ENCODE peak calls at places on chromosomes 7 and 10, in seven cellular contexts. One of them, this sample, is unnamed.

GRCh38 chr7:124765401-124766352 is at the start of gene GPR37:
- DNase-seq in neural progenitor cell: peak
- DNase-seq in activated CD8-positive, alpha-beta T cell treated with anti-CD3 and anti-CD28 coated beads for 36 hours: peak
- DNase-seq in T-helper 1 cell: no peak
- DNase-seq in cardiac muscle cell: peak
- DNase-seq in activated T-helper 1 cell treated with Interleukin-2 at 50 U/mL for 16 hours: no peak
- DNase-seq in H9: peak
- DNase-seq in this sample: no peak

GRCh38 chr7:23470290-23471089 is at the start of gene IGF2BP3:
- DNase-seq in neural progenitor cell: peak
- DNase-seq in activated CD8-positive, alpha-beta T cell treated with anti-CD3 and anti-CD28 coated beads for 36 hours: peak
- DNase-seq in cardiac muscle cell: peak
- DNase-seq in activated T-helper 1 cell treated with Interleukin-2 at 50 U/mL for 16 hours: no peak
- DNase-seq in T-helper 1 cell: no peak
- DNase-seq in H9: peak
- DNase-seq in this sample: no peak

GRCh38 chr7:84194484-84195260 is at the start of gene SEMA3A:
- DNase-seq in H9: peak
- DNase-seq in activated CD8-positive, alpha-beta T cell treated with anti-CD3 and anti-CD28 coated beads for 36 hours: peak
- DNase-seq in activated T-helper 1 cell treated with Interleukin-2 at 50 U/mL for 16 hours: no peak
- DNase-seq in neural progenitor cell: peak
- DNase-seq in cardiac muscle cell: peak
- DNase-seq in T-helper 1 cell: no peak
- DNase-seq in this sample: no peak

GRCh38 chr10:102418612-102419560 is at the start of gene PSD:
- DNase-seq in T-helper 1 cell: no peak
- DNase-seq in neural progenitor cell: peak
- DNase-seq in cardiac muscle cell: no peak
- DNase-seq in H9: peak
- DNase-seq in activated CD8-positive, alpha-beta T cell treated with anti-CD3 and anti-CD28 coated beads for 36 hours: peak
- DNase-seq in activated T-helper 1 cell treated with Interleukin-2 at 50 U/mL for 16 hours: no peak
- DNase-seq in this sample: no peak

GRCh38 chr10:119025336-119025735 is 4.2 kb upstream of the NANOS1 start:
- DNase-seq in cardiac muscle cell: peak
- DNase-seq in activated CD8-positive, alpha-beta T cell treated with anti-CD3 and anti-CD28 coated beads for 36 hours: no peak
- DNase-seq in H9: no peak
- DNase-seq in T-helper 1 cell: no peak
- DNase-seq in neural progenitor cell: no peak
- DNase-seq in activated T-helper 1 cell treated with Interleukin-2 at 50 U/mL for 16 hours: no peak
- DNase-seq in this sample: no peak

GRCh38 chr7:1944619-1945210 is 274.6 kb downstream of the ELFN1 start:
- DNase-seq in H9: no peak
- DNase-seq in neural progenitor cell: no peak
- DNase-seq in activated CD8-positive, alpha-beta T cell treated with anti-CD3 and anti-CD28 coated beads for 36 hours: no peak
- DNase-seq in activated T-helper 1 cell treated with Interleukin-2 at 50 U/mL for 16 hours: no peak
- DNase-seq in cardiac muscle cell: no peak
- DNase-seq in T-helper 1 cell: no peak
- DNase-seq in this sample: no peak

GRCh38 chr7:47577351-47577919 is 4.5 kb downstream of the TNS3 start:
- DNase-seq in T-helper 1 cell: no peak
- DNase-seq in H9: no peak
- DNase-seq in cardiac muscle cell: no peak
- DNase-seq in neural progenitor cell: no peak
- DNase-seq in activated T-helper 1 cell treated with Interleukin-2 at 50 U/mL for 16 hours: no peak
- DNase-seq in activated CD8-positive, alpha-beta T cell treated with anti-CD3 and anti-CD28 coated beads for 36 hours: no peak
- DNase-seq in this sample: no peak

GRCh38 chr10:113399051-113399450 is 153.8 kb upstream of the HABP2 start:
- DNase-seq in T-helper 1 cell: no peak
- DNase-seq in cardiac muscle cell: no peak
- DNase-seq in activated CD8-positive, alpha-beta T cell treated with anti-CD3 and anti-CD28 coated beads for 36 hours: no peak
- DNase-seq in H9: no peak
- DNase-seq in neural progenitor cell: no peak
- DNase-seq in activated T-helper 1 cell treated with Interleukin-2 at 50 U/mL for 16 hours: no peak
- DNase-seq in this sample: no peak

GRCh38 chr7:130736298-130736900 is 2.4 kb upstream of the KLF14 start:
- DNase-seq in cardiac muscle cell: no peak
- DNase-seq in H9: no peak
- DNase-seq in activated CD8-positive, alpha-beta T cell treated with anti-CD3 and anti-CD28 coated beads for 36 hours: no peak
- DNase-seq in T-helper 1 cell: no peak
- DNase-seq in neural progenitor cell: no peak
- DNase-seq in activated T-helper 1 cell treated with Interleukin-2 at 50 U/mL for 16 hours: no peak
- DNase-seq in this sample: no peak

GRCh38 chr10:71253981-71254818 is 41.8 kb downstream of the UNC5B start:
- DNase-seq in T-helper 1 cell: no peak
- DNase-seq in activated T-helper 1 cell treated with Interleukin-2 at 50 U/mL for 16 hours: no peak
- DNase-seq in H9: no peak
- DNase-seq in activated CD8-positive, alpha-beta T cell treated with anti-CD3 and anti-CD28 coated beads for 36 hours: no peak
- DNase-seq in neural progenitor cell: peak
- DNase-seq in cardiac muscle cell: no peak
- DNase-seq in this sample: no peak

GRCh38 chr10:95906675-95907453 is 911 bp upstream of the CC2D2B start:
- DNase-seq in T-helper 1 cell: no peak
- DNase-seq in cardiac muscle cell: peak
- DNase-seq in activated T-helper 1 cell treated with Interleukin-2 at 50 U/mL for 16 hours: no peak
- DNase-seq in neural progenitor cell: peak
- DNase-seq in H9: peak
- DNase-seq in activated CD8-positive, alpha-beta T cell treated with anti-CD3 and anti-CD28 coated beads for 36 hours: peak
- DNase-seq in this sample: no peak

GRCh38 chr10:118459642-118460193 is 117.6 kb upstream of the FAM204A start:
- DNase-seq in activated CD8-positive, alpha-beta T cell treated with anti-CD3 and anti-CD28 coated beads for 36 hours: peak
- DNase-seq in T-helper 1 cell: no peak
- DNase-seq in activated T-helper 1 cell treated with Interleukin-2 at 50 U/mL for 16 hours: peak
- DNase-seq in H9: peak
- DNase-seq in cardiac muscle cell: peak
- DNase-seq in neural progenitor cell: peak
- DNase-seq in this sample: peak

GRCh38 chr7:28102778-28103177 is 77.8 kb downstream of the JAZF1 start:
- DNase-seq in neural progenitor cell: no peak
- DNase-seq in T-helper 1 cell: no peak
- DNase-seq in cardiac muscle cell: peak
- DNase-seq in activated T-helper 1 cell treated with Interleukin-2 at 50 U/mL for 16 hours: no peak
- DNase-seq in H9: no peak
- DNase-seq in activated CD8-positive, alpha-beta T cell treated with anti-CD3 and anti-CD28 coated beads for 36 hours: no peak
- DNase-seq in this sample: no peak